ENCODE peak calls at places on chromosomes 11 and 22, in eight cellular contexts. One of them, this sample, is unnamed.

GRCh38 chr11:117993988-117994741 is 8.0 kb downstream of the IL10RA start:
- DNase-seq in tibial nerve: no peak
- DNase-seq in sigmoid colon: peak; percentile 75
- DNase-seq in transverse colon: no peak
- DNase-seq in HepG2: no peak
- DNase-seq in erythroblast: no peak
- DNase-seq in A549: no peak
- DNase-seq in endothelial cell of umbilical vein: no peak
- DNase-seq in this sample: peak; percentile 72

GRCh38 chr11:120337133-120337895 is 1.1 kb downstream of the ARHGEF12 start:
- DNase-seq in transverse colon: peak; percentile 43
- DNase-seq in erythroblast: peak; percentile 63
- DNase-seq in sigmoid colon: peak; percentile 68
- DNase-seq in A549: no peak
- DNase-seq in endothelial cell of umbilical vein: peak; percentile 58
- DNase-seq in tibial nerve: no peak
- DNase-seq in HepG2: peak; percentile 62
- DNase-seq in this sample: peak; percentile 78

GRCh38 chr11:65224939-65225283 is 36.9 kb upstream of the POLA2 start:
- DNase-seq in endothelial cell of umbilical vein: peak; percentile 48
- DNase-seq in tibial nerve: peak; percentile 32
- DNase-seq in sigmoid colon: peak; percentile 84
- DNase-seq in erythroblast: no peak
- DNase-seq in A549: peak; percentile 35
- DNase-seq in transverse colon: peak; percentile 41
- DNase-seq in HepG2: no peak
- DNase-seq in this sample: no peak

GRCh38 chr11:119509969-119510401 is 87.0 kb upstream of the THY1 start:
- DNase-seq in tibial nerve: no peak
- DNase-seq in sigmoid colon: peak; percentile 82
- DNase-seq in transverse colon: peak; percentile 10
- DNase-seq in endothelial cell of umbilical vein: no peak
- DNase-seq in erythroblast: no peak
- DNase-seq in HepG2: no peak
- DNase-seq in A549: no peak
- DNase-seq in this sample: no peak

GRCh38 chr11:21556936-21557335 is 635.9 kb upstream of the ANO5 start:
- DNase-seq in HepG2: no peak
- DNase-seq in A549: no peak
- DNase-seq in erythroblast: no peak
- DNase-seq in endothelial cell of umbilical vein: no peak
- DNase-seq in sigmoid colon: no peak
- DNase-seq in transverse colon: no peak
- DNase-seq in tibial nerve: no peak
- DNase-seq in this sample: no peak

GRCh38 chr22:35889071-35889470 is 139.6 kb downstream of the RBFOX2 start:
- DNase-seq in transverse colon: no peak
- DNase-seq in erythroblast: no peak
- DNase-seq in endothelial cell of umbilical vein: no peak
- DNase-seq in HepG2: no peak
- DNase-seq in tibial nerve: no peak
- DNase-seq in sigmoid colon: no peak
- DNase-seq in A549: no peak
- DNase-seq in this sample: no peak

GRCh38 chr11:19821993-19822392 is 109.4 kb downstream of the NAV2 start:
- DNase-seq in A549: no peak
- DNase-seq in erythroblast: no peak
- DNase-seq in endothelial cell of umbilical vein: no peak
- DNase-seq in transverse colon: no peak
- DNase-seq in HepG2: no peak
- DNase-seq in sigmoid colon: no peak
- DNase-seq in tibial nerve: no peak
- DNase-seq in this sample: no peak

GRCh38 chr11:119790476-119790875 is 61.5 kb upstream of the NECTIN1 start:
- DNase-seq in endothelial cell of umbilical vein: no peak
- DNase-seq in erythroblast: no peak
- DNase-seq in HepG2: no peak
- DNase-seq in tibial nerve: no peak
- DNase-seq in transverse colon: no peak
- DNase-seq in A549: no peak
- DNase-seq in sigmoid colon: peak; percentile 20
- DNase-seq in this sample: peak; percentile 50

GRCh38 chr11:17642980-17643379 is 76.4 kb upstream of the MYOD1 start:
- DNase-seq in sigmoid colon: no peak
- DNase-seq in A549: no peak
- DNase-seq in transverse colon: no peak
- DNase-seq in tibial nerve: no peak
- DNase-seq in endothelial cell of umbilical vein: no peak
- DNase-seq in erythroblast: no peak
- DNase-seq in HepG2: no peak
- DNase-seq in this sample: no peak

GRCh38 chr11:85922367-85922766 is 67.2 kb downstream of the CCDC83 start:
- DNase-seq in tibial nerve: no peak
- DNase-seq in HepG2: no peak
- DNase-seq in sigmoid colon: no peak
- DNase-seq in endothelial cell of umbilical vein: no peak
- DNase-seq in transverse colon: no peak
- DNase-seq in erythroblast: no peak
- DNase-seq in A549: no peak
- DNase-seq in this sample: no peak

GRCh38 chr11:124194696-124195418 is 11.7 kb downstream of the OR10D3 start:
- DNase-seq in erythroblast: peak; percentile 89
- DNase-seq in sigmoid colon: no peak
- DNase-seq in A549: peak; percentile 18
- DNase-seq in endothelial cell of umbilical vein: peak; percentile 79
- DNase-seq in tibial nerve: no peak
- DNase-seq in transverse colon: peak; percentile 65
- DNase-seq in HepG2: peak; percentile 50
- DNase-seq in this sample: no peak

GRCh38 chr11:111540114-111540920 is at the start of gene LAYN:
- DNase-seq in erythroblast: peak; percentile 16
- DNase-seq in A549: no peak
- DNase-seq in HepG2: no peak
- DNase-seq in endothelial cell of umbilical vein: no peak
- DNase-seq in sigmoid colon: peak; percentile 85
- DNase-seq in transverse colon: peak; percentile 46
- DNase-seq in tibial nerve: no peak
- DNase-seq in this sample: peak; percentile 82

GRCh38 chr11:2673871-2674471 is 25.8 kb downstream of the KCNQ1OT1 start:
- DNase-seq in tibial nerve: no peak
- DNase-seq in sigmoid colon: peak; percentile 62
- DNase-seq in erythroblast: no peak
- DNase-seq in A549: no peak
- DNase-seq in HepG2: no peak
- DNase-seq in endothelial cell of umbilical vein: no peak
- DNase-seq in transverse colon: no peak
- DNase-seq in this sample: peak; percentile 62

GRCh38 chr11:107040447-107041444 is 22.5 kb upstream of the GUCY1A2 start:
- DNase-seq in endothelial cell of umbilical vein: no peak
- DNase-seq in sigmoid colon: no peak
- DNase-seq in erythroblast: peak; percentile 67
- DNase-seq in A549: no peak
- DNase-seq in HepG2: no peak
- DNase-seq in tibial nerve: no peak
- DNase-seq in transverse colon: no peak
- DNase-seq in this sample: no peak

GRCh38 chr11:20835561-20835960 is 166.2 kb downstream of the NELL1 start:
- DNase-seq in HepG2: no peak
- DNase-seq in tibial nerve: no peak
- DNase-seq in endothelial cell of umbilical vein: no peak
- DNase-seq in A549: no peak
- DNase-seq in sigmoid colon: no peak
- DNase-seq in transverse colon: no peak
- DNase-seq in erythroblast: no peak
- DNase-seq in this sample: no peak

GRCh38 chr22:31346733-31347250 is 646 bp upstream of the PATZ1 start:
- DNase-seq in erythroblast: peak; percentile 82
- DNase-seq in A549: peak; percentile 42
- DNase-seq in sigmoid colon: peak; percentile 74
- DNase-seq in HepG2: peak; percentile 68
- DNase-seq in transverse colon: peak; percentile 57
- DNase-seq in tibial nerve: peak; percentile 24
- DNase-seq in endothelial cell of umbilical vein: peak; percentile 51
- DNase-seq in this sample: peak; percentile 93
- TF ChIP-seq POLR2A in erythroblast: no peak
- TF ChIP-seq POLR2A in A549: peak; percentile 28
- TF ChIP-seq POLR2A in sigmoid colon: no peak
- TF ChIP-seq POLR2A in HepG2: peak; percentile 16
- TF ChIP-seq POLR2A in transverse colon: no peak
- TF ChIP-seq POLR2A in tibial nerve: no peak
- TF ChIP-seq POLR2A in endothelial cell of umbilical vein: peak; percentile 4
- TF ChIP-seq POLR2A in this sample: no peak

GRCh38 chr22:42788466-42788865 is 67.8 kb upstream of the A4GALT start:
- DNase-seq in erythroblast: no peak
- DNase-seq in A549: no peak
- DNase-seq in transverse colon: no peak
- DNase-seq in sigmoid colon: no peak
- DNase-seq in tibial nerve: no peak
- DNase-seq in HepG2: no peak
- DNase-seq in endothelial cell of umbilical vein: no peak
- DNase-seq in this sample: no peak

GRCh38 chr22:42787357-42787736 is 66.7 kb upstream of the A4GALT start:
- DNase-seq in transverse colon: no peak
- DNase-seq in erythroblast: no peak
- DNase-seq in tibial nerve: no peak
- DNase-seq in A549: no peak
- DNase-seq in endothelial cell of umbilical vein: no peak
- DNase-seq in sigmoid colon: no peak
- DNase-seq in HepG2: no peak
- DNase-seq in this sample: no peak

GRCh38 chr22:42786606-42787356 is 66.1 kb upstream of the A4GALT start:
- DNase-seq in HepG2: no peak
- DNase-seq in sigmoid colon: no peak
- DNase-seq in tibial nerve: no peak
- DNase-seq in transverse colon: no peak
- DNase-seq in erythroblast: no peak
- DNase-seq in endothelial cell of umbilical vein: no peak
- DNase-seq in A549: no peak
- DNase-seq in this sample: no peak

GRCh38 chr22:42788021-42788420 is 67.4 kb upstream of the A4GALT start:
- DNase-seq in endothelial cell of umbilical vein: no peak
- DNase-seq in sigmoid colon: no peak
- DNase-seq in HepG2: no peak
- DNase-seq in A549: no peak
- DNase-seq in erythroblast: no peak
- DNase-seq in transverse colon: no peak
- DNase-seq in tibial nerve: no peak
- DNase-seq in this sample: no peak

DNA sequence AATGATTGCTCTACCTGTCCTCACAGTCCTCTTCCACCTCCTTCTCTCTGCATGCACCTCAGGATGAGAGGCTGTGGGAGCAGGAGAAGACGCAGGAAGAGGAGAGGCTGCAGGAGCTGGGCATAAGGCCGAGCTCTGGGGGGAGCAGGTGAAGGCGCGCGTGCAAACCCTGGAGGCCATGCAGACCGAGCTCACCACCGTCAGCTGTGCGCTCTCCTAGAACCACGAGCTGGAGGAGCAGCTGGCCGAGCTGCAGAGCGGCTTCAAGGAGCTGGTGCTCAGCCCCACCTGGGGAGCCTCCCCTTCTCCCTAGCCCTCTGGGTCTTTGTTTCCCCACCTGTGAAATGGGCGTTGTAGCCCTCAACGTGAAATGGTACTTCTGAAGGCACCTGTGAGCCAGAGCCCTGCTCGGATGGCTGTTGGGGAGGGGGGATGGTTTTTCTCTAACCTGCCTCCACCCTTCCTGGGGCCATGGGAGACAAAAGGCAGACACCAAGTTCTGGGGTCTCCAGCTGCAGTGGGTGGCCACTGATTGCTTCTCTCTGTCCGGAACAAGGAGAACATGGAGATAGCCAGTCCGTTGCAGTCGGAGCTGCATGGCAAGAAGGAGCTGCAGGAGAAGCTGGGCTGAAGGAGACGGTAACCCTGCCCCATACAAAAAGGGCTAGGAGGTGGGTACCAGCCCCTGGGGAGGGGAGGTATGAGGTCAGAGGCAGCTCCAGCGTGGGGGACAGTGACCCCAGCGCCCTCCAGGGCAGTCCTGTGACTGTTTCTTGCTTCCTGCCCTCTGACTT is 65.2 kb upstream of the A4GALT start:
- DNase-seq in tibial nerve: no peak
- DNase-seq in sigmoid colon: no peak
- DNase-seq in HepG2: no peak
- DNase-seq in endothelial cell of umbilical vein: no peak
- DNase-seq in transverse colon: no peak
- DNase-seq in erythroblast: no peak
- DNase-seq in A549: no peak
- DNase-seq in this sample: no peak
- TF ChIP-seq POLR2A in tibial nerve: no peak
- TF ChIP-seq POLR2A in sigmoid colon: no peak
- TF ChIP-seq POLR2A in HepG2: no peak
- TF ChIP-seq POLR2A in endothelial cell of umbilical vein: no peak
- TF ChIP-seq POLR2A in transverse colon: no peak
- TF ChIP-seq POLR2A in erythroblast: no peak
- TF ChIP-seq POLR2A in A549: no peak
- TF ChIP-seq POLR2A in this sample: no peak

GRCh38 chr11:43316451-43316850 is 4.7 kb downstream of the API5 start:
- DNase-seq in transverse colon: no peak
- DNase-seq in sigmoid colon: no peak
- DNase-seq in tibial nerve: no peak
- DNase-seq in endothelial cell of umbilical vein: no peak
- DNase-seq in A549: no peak
- DNase-seq in erythroblast: peak; percentile 11
- DNase-seq in HepG2: no peak
- DNase-seq in this sample: no peak

GRCh38 chr11:43315966-43316365 is 4.2 kb downstream of the API5 start:
- DNase-seq in tibial nerve: no peak
- DNase-seq in A549: no peak
- DNase-seq in HepG2: no peak
- DNase-seq in erythroblast: no peak
- DNase-seq in endothelial cell of umbilical vein: no peak
- DNase-seq in transverse colon: no peak
- DNase-seq in sigmoid colon: no peak
- DNase-seq in this sample: no peak

GRCh38 chr11:43311791-43312607 is at the start of gene API5:
- DNase-seq in tibial nerve: peak; percentile 75
- DNase-seq in HepG2: peak; percentile 89
- DNase-seq in endothelial cell of umbilical vein: peak; percentile 96
- DNase-seq in sigmoid colon: peak; percentile 92
- DNase-seq in A549: peak; percentile 64
- DNase-seq in transverse colon: peak; percentile 93
- DNase-seq in erythroblast: peak; percentile 97
- DNase-seq in this sample: peak; percentile 98
- TF ChIP-seq POLR2A in tibial nerve: peak; percentile 65
- TF ChIP-seq POLR2A in HepG2: peak; percentile 92
- TF ChIP-seq POLR2A in endothelial cell of umbilical vein: peak; percentile 91
- TF ChIP-seq POLR2A in sigmoid colon: peak; percentile 82
- TF ChIP-seq POLR2A in A549: peak; percentile 60
- TF ChIP-seq POLR2A in transverse colon: peak; percentile 84
- TF ChIP-seq POLR2A in erythroblast: peak; percentile 85
- TF ChIP-seq POLR2A in this sample: no peak

DNA sequence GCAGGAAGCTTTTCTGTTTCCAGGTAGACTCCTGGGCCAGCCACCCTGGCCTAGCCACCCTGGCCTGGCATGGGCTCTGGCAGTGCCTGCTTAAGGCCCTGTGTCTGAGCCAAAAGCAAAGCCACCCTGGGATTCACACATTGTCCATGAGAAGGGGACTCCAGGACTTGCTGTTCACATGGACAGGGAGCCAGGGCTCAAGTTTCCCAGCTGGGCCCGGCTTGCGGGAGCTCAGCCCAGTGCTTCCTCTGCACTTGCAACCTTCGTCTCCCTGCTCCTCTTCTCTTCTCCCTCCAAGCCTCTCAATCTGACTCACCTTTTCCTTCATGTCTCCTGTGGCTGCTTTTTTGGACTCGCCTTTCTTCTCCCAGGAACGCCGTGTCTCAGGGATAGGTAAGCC is 130.3 kb downstream of the MICAL2 start:
- DNase-seq in tibial nerve: no peak
- DNase-seq in transverse colon: no peak
- DNase-seq in endothelial cell of umbilical vein: no peak
- DNase-seq in erythroblast: no peak
- DNase-seq in A549: no peak
- DNase-seq in sigmoid colon: no peak
- DNase-seq in HepG2: no peak
- DNase-seq in this sample: no peak
- TF ChIP-seq POLR2A in tibial nerve: no peak
- TF ChIP-seq POLR2A in transverse colon: no peak
- TF ChIP-seq POLR2A in endothelial cell of umbilical vein: no peak
- TF ChIP-seq POLR2A in erythroblast: no peak
- TF ChIP-seq POLR2A in A549: no peak
- TF ChIP-seq POLR2A in sigmoid colon: no peak
- TF ChIP-seq POLR2A in HepG2: no peak
- TF ChIP-seq POLR2A in this sample: no peak

This sample was measured in spleen.